ENCODE peak calls at places on chromosome 9, in seven cellular contexts. L, T, R, Q, V, P and Z are unnamed samples.
A peak's percentile ranks its signal among the peaks of the same experiment; 100 is the strongest.

GRCh38 chr9:98502311-98502975 is 206.3 kb downstream of the GABBR2 start:
- DNase-seq in V (no peak), R (peak; percentile 43), L (no peak), Q (peak; percentile 76), P (no peak), T (peak; percentile 45), Z (no peak)

GRCh38 chr9:134938346-134939079 is 20.8 kb upstream of the FCN1 start:
- DNase-seq in P (no peak), L (no peak), R (no peak), V (no peak), Q (no peak), T (no peak), Z (no peak)

GRCh38 chr9:2526071-2526862 is 95.3 kb upstream of the VLDLR start:
- DNase-seq in V (no peak), T (no peak), L (no peak), R (peak; percentile 20), P (no peak), Q (peak; percentile 15), Z (no peak)

GRCh38 chr9:128114326-128115186 is 13.0 kb downstream of the PTGES2 start:
- DNase-seq in P (no peak), R (no peak), Q (no peak), T (no peak), V (no peak), L (peak; percentile 9), Z (no peak)

GRCh38 chr9:114037961-114038723 is 40.0 kb downstream of the AMBP start:
- DNase-seq in V (no peak), P (no peak), L (no peak), Q (no peak), T (no peak), R (no peak), Z (no peak)

GRCh38 chr9:111940697-111941096 is 44.1 kb downstream of the UGCG start:
- DNase-seq in P (no peak), L (no peak), Q (peak; percentile 85), R (peak; percentile 52), V (no peak), T (peak; percentile 39), Z (no peak)

GRCh38 chr9:99787552-99787951 is 34.1 kb upstream of the NR4A3 start:
- DNase-seq in T (no peak), R (no peak), P (no peak), Q (no peak), V (no peak), L (no peak), Z (no peak)

GRCh38 chr9:21789541-21790037 is 12.8 kb upstream of the MTAP start:
- DNase-seq in V (no peak), R (peak; percentile 96), T (peak; percentile 96), L (no peak), Q (peak; percentile 92), P (no peak), Z (peak; percentile 16)

GRCh38 chr9:123397975-123398374 is 42.0 kb downstream of the CRB2 start:
- DNase-seq in P (no peak), L (no peak), T (no peak), V (no peak), R (no peak), Q (no peak), Z (no peak)

GRCh38 chr9:124506931-124507879 is at the start of gene NR5A1:
- DNase-seq in L (no peak), T (no peak), V (no peak), Q (no peak), P (no peak), R (no peak), Z (no peak)

DNA sequence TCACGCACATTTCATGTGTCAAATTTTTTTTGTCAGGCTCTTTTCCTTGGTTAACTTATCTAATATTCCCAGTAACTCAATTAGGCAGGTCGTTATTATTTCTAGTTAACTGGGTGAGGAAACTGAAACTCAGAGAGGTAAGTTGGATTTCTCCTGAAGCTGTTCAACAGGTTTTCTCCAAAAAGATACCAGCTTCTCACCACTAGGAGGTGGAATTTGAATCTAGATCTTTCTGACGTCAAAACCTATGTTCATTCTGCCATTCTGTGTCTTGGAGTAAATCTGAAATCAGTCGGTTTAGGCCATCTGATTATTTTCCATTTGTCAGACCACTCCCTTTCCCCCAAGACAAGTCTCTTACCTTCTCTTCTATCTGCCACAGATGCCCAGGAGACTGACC is 572.9 kb downstream of the ACTL7B start:
- DNase-seq in R (no peak), V (peak; percentile 22), T (peak; percentile 9), Q (no peak), P (no peak), L (no peak), Z (no peak)
- TF ChIP-seq CTCF in R (peak; percentile 30), V (no peak), T (peak; percentile 43), Q (no peak), P (no peak), L (peak; percentile 22), Z (peak; percentile 53)

DNA sequence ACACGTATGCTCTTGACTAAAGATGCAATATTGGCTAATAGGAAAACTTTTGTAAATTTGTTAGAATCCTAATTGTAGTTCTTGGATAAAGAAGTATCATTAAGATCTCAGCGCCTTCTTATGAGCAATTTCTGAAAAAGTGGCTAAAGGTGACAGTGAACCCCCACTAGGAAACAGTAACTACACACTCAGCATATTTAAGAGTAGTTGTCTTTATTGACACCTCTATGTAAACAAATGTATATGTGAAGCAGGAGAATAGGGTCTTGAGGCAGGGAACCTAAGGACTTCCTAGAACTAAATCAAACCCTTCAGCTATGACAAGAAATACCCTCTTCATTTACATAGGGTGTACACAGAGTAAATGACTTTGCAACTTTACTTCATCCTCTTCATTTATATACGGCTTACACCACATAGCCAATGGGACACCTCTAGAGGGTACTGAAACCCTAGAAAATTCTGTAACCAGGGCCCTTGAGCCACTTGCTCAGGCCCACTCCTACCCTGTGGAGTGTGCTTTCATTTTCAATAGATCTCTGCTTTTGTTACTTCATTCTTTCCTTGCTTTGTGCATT is 2.8 kb downstream of the NIPSNAP3A start:
- DNase-seq in T (no peak), P (no peak), R (no peak), L (no peak), V (no peak), Q (no peak), Z (no peak)
- TF ChIP-seq CTCF in T (no peak), P (no peak), R (no peak), L (no peak), V (no peak), Q (no peak), Z (no peak)

GRCh38 chr9:131641618-131642495 is 96.5 kb downstream of the PRRT1B start:
- DNase-seq in T (peak; percentile 36), R (no peak), Q (no peak), P (no peak), V (no peak), L (no peak), Z (no peak)
- TF ChIP-seq CTCF in T (no peak), R (no peak), Q (no peak), P (peak; percentile 19), V (no peak), L (no peak), Z (no peak)

GRCh38 chr9:16668906-16669305 is 201.6 kb downstream of the BNC2 start:
- DNase-seq in T (no peak), L (no peak), V (no peak), P (no peak), Q (peak; percentile 69), R (no peak), Z (no peak)

GRCh38 chr9:16670791-16671190 is 199.7 kb downstream of the BNC2 start:
- DNase-seq in Q (no peak), R (no peak), L (no peak), P (no peak), V (no peak), T (no peak), Z (no peak)

GRCh38 chr9:16673171-16673570 is 197.3 kb downstream of the BNC2 start:
- DNase-seq in Q (peak; percentile 46), R (no peak), V (no peak), T (no peak), P (no peak), L (no peak), Z (no peak)

GRCh38 chr9:16672501-16672900 is 198.0 kb downstream of the BNC2 start:
- DNase-seq in T (no peak), V (no peak), P (no peak), R (no peak), L (no peak), Q (no peak), Z (no peak)

GRCh38 chr9:16671591-16672137 is 198.8 kb downstream of the BNC2 start:
- DNase-seq in T (peak; percentile 82), V (peak; percentile 56), R (peak; percentile 95), P (no peak), L (no peak), Q (peak; percentile 86), Z (no peak)
- TF ChIP-seq CTCF in T (no peak), V (no peak), R (no peak), P (no peak), L (no peak), Q (no peak), Z (no peak)